ENCODE peak calls at places on chromosomes 11 and 22, in six cellular contexts. One of them, this sample, is unnamed.

GRCh38 chr11:115348404-115348803 is 155.8 kb downstream of the CADM1 start:
- DNase-seq in non-pigmented ciliary epithelial cell: no peak
- DNase-seq in substantia nigra: no peak
- DNase-seq in stimulated activated CD4-positive, alpha-beta T cell treated with anti-CD3 and anti-CD28 coated beads, Interleukin-12 subunit alpha, Interleukin-12 subunit beta, amount 100 ng/mL, for 48 hours: no peak
- DNase-seq in AML-193: no peak
- DNase-seq in hepatocyte: no peak
- DNase-seq in this sample: no peak

GRCh38 chr11:37504066-37504611 is 906.1 kb upstream of the RAG2 start:
- DNase-seq in non-pigmented ciliary epithelial cell: peak; percentile 90
- DNase-seq in stimulated activated CD4-positive, alpha-beta T cell treated with anti-CD3 and anti-CD28 coated beads, Interleukin-12 subunit alpha, Interleukin-12 subunit beta, amount 100 ng/mL, for 48 hours: no peak
- DNase-seq in substantia nigra: no peak
- DNase-seq in AML-193: no peak
- DNase-seq in hepatocyte: peak; percentile 55
- DNase-seq in this sample: peak; percentile 93

GRCh38 chr11:114886644-114887259 is 208.4 kb downstream of the NXPE2 start:
- DNase-seq in hepatocyte: no peak
- DNase-seq in non-pigmented ciliary epithelial cell: no peak
- DNase-seq in substantia nigra: no peak
- DNase-seq in stimulated activated CD4-positive, alpha-beta T cell treated with anti-CD3 and anti-CD28 coated beads, Interleukin-12 subunit alpha, Interleukin-12 subunit beta, amount 100 ng/mL, for 48 hours: no peak
- DNase-seq in AML-193: no peak
- DNase-seq in this sample: no peak

GRCh38 chr11:44797886-44798683 is 71.3 kb downstream of the TSPAN18 start:
- DNase-seq in hepatocyte: peak; percentile 44
- DNase-seq in stimulated activated CD4-positive, alpha-beta T cell treated with anti-CD3 and anti-CD28 coated beads, Interleukin-12 subunit alpha, Interleukin-12 subunit beta, amount 100 ng/mL, for 48 hours: no peak
- DNase-seq in AML-193: no peak
- DNase-seq in substantia nigra: no peak
- DNase-seq in non-pigmented ciliary epithelial cell: no peak
- DNase-seq in this sample: no peak

GRCh38 chr22:41123151-41123550 is 30.8 kb downstream of the EP300 start:
- DNase-seq in substantia nigra: no peak
- DNase-seq in hepatocyte: no peak
- DNase-seq in stimulated activated CD4-positive, alpha-beta T cell treated with anti-CD3 and anti-CD28 coated beads, Interleukin-12 subunit alpha, Interleukin-12 subunit beta, amount 100 ng/mL, for 48 hours: no peak
- DNase-seq in AML-193: no peak
- DNase-seq in non-pigmented ciliary epithelial cell: peak; percentile 9
- DNase-seq in this sample: no peak

GRCh38 chr11:132855516-132855915 is 676.8 kb downstream of the OPCML start:
- DNase-seq in hepatocyte: no peak
- DNase-seq in AML-193: no peak
- DNase-seq in substantia nigra: no peak
- DNase-seq in stimulated activated CD4-positive, alpha-beta T cell treated with anti-CD3 and anti-CD28 coated beads, Interleukin-12 subunit alpha, Interleukin-12 subunit beta, amount 100 ng/mL, for 48 hours: no peak
- DNase-seq in non-pigmented ciliary epithelial cell: no peak
- DNase-seq in this sample: no peak

GRCh38 chr11:61509058-61510029 is 795 bp downstream of the LRRC10B start:
- DNase-seq in non-pigmented ciliary epithelial cell: no peak
- DNase-seq in hepatocyte: peak; percentile 93
- DNase-seq in AML-193: peak; percentile 2
- DNase-seq in substantia nigra: peak; percentile 12
- DNase-seq in stimulated activated CD4-positive, alpha-beta T cell treated with anti-CD3 and anti-CD28 coated beads, Interleukin-12 subunit alpha, Interleukin-12 subunit beta, amount 100 ng/mL, for 48 hours: peak; percentile 40
- DNase-seq in this sample: peak; percentile 38

GRCh38 chr11:45411221-45411946 is 125.2 kb upstream of the SYT13 start:
- DNase-seq in stimulated activated CD4-positive, alpha-beta T cell treated with anti-CD3 and anti-CD28 coated beads, Interleukin-12 subunit alpha, Interleukin-12 subunit beta, amount 100 ng/mL, for 48 hours: no peak
- DNase-seq in hepatocyte: no peak
- DNase-seq in substantia nigra: no peak
- DNase-seq in AML-193: no peak
- DNase-seq in non-pigmented ciliary epithelial cell: no peak
- DNase-seq in this sample: no peak

GRCh38 chr11:2789791-2790580 is 90.2 kb upstream of the KCNQ1OT1 start:
- DNase-seq in AML-193: no peak
- DNase-seq in stimulated activated CD4-positive, alpha-beta T cell treated with anti-CD3 and anti-CD28 coated beads, Interleukin-12 subunit alpha, Interleukin-12 subunit beta, amount 100 ng/mL, for 48 hours: no peak
- DNase-seq in substantia nigra: no peak
- DNase-seq in hepatocyte: no peak
- DNase-seq in non-pigmented ciliary epithelial cell: no peak
- DNase-seq in this sample: no peak

GRCh38 chr22:39430576-39431150 is 26.1 kb upstream of the MGAT3 start:
- DNase-seq in stimulated activated CD4-positive, alpha-beta T cell treated with anti-CD3 and anti-CD28 coated beads, Interleukin-12 subunit alpha, Interleukin-12 subunit beta, amount 100 ng/mL, for 48 hours: no peak
- DNase-seq in non-pigmented ciliary epithelial cell: no peak
- DNase-seq in hepatocyte: peak; percentile 1
- DNase-seq in AML-193: no peak
- DNase-seq in substantia nigra: no peak
- DNase-seq in this sample: no peak

GRCh38 chr11:75347781-75348613 is 3.5 kb downstream of the ARRB1 start:
- DNase-seq in AML-193: no peak
- DNase-seq in stimulated activated CD4-positive, alpha-beta T cell treated with anti-CD3 and anti-CD28 coated beads, Interleukin-12 subunit alpha, Interleukin-12 subunit beta, amount 100 ng/mL, for 48 hours: no peak
- DNase-seq in substantia nigra: no peak
- DNase-seq in hepatocyte: peak; percentile 63
- DNase-seq in non-pigmented ciliary epithelial cell: no peak
- DNase-seq in this sample: no peak

GRCh38 chr11:71447791-71448256 is 369 bp downstream of the DHCR7 start:
- DNase-seq in hepatocyte: peak; percentile 73
- DNase-seq in non-pigmented ciliary epithelial cell: no peak
- DNase-seq in AML-193: no peak
- DNase-seq in substantia nigra: peak; percentile 70
- DNase-seq in stimulated activated CD4-positive, alpha-beta T cell treated with anti-CD3 and anti-CD28 coated beads, Interleukin-12 subunit alpha, Interleukin-12 subunit beta, amount 100 ng/mL, for 48 hours: no peak
- DNase-seq in this sample: no peak

GRCh38 chr11:78244546-78245315 is 56.0 kb downstream of the USP35 start:
- DNase-seq in non-pigmented ciliary epithelial cell: no peak
- DNase-seq in AML-193: no peak
- DNase-seq in substantia nigra: no peak
- DNase-seq in stimulated activated CD4-positive, alpha-beta T cell treated with anti-CD3 and anti-CD28 coated beads, Interleukin-12 subunit alpha, Interleukin-12 subunit beta, amount 100 ng/mL, for 48 hours: no peak
- DNase-seq in hepatocyte: no peak
- DNase-seq in this sample: no peak

GRCh38 chr11:107710301-107710700 is 1.6 kb downstream of the SLN start:
- DNase-seq in hepatocyte: no peak
- DNase-seq in non-pigmented ciliary epithelial cell: no peak
- DNase-seq in stimulated activated CD4-positive, alpha-beta T cell treated with anti-CD3 and anti-CD28 coated beads, Interleukin-12 subunit alpha, Interleukin-12 subunit beta, amount 100 ng/mL, for 48 hours: no peak
- DNase-seq in substantia nigra: no peak
- DNase-seq in AML-193: no peak
- DNase-seq in this sample: no peak

GRCh38 chr11:133681901-133682300 is 149.6 kb upstream of the OPCML start:
- DNase-seq in substantia nigra: no peak
- DNase-seq in hepatocyte: no peak
- DNase-seq in non-pigmented ciliary epithelial cell: no peak
- DNase-seq in AML-193: no peak
- DNase-seq in stimulated activated CD4-positive, alpha-beta T cell treated with anti-CD3 and anti-CD28 coated beads, Interleukin-12 subunit alpha, Interleukin-12 subunit beta, amount 100 ng/mL, for 48 hours: no peak
- DNase-seq in this sample: no peak

This sample was measured in kidney epithelial cell.